ENCODE peak calls at places on chromosome 16, in seven cellular contexts. N, R, E, I, J, L and V are unnamed samples.

GRCh38 chr16:15482068-15482747 is 47.8 kb downstream of the BMERB1 start:
- DNase-seq in N (no peak), R (peak), E (no peak), I (no peak), J (peak), L (no peak), V (no peak)

GRCh38 chr16:19781196-19781595 is 63.1 kb downstream of the IQCK start:
- DNase-seq in N (no peak), R (no peak), E (no peak), I (no peak), J (no peak), L (no peak), V (no peak)

GRCh38 chr16:82056550-82056896 is 21.5 kb downstream of the HSD17B2 start:
- DNase-seq in N (no peak), R (no peak), E (no peak), I (no peak), J (no peak), L (no peak), V (no peak)

GRCh38 chr16:14676633-14677032 is 17.5 kb downstream of the PLA2G10 start:
- DNase-seq in N (no peak), R (no peak), E (no peak), I (no peak), J (no peak), L (no peak), V (no peak)

GRCh38 chr16:46862555-46863447 is 21.4 kb upstream of the GPT2 start:
- DNase-seq in N (no peak), R (no peak), E (no peak), I (no peak), J (no peak), L (no peak), V (no peak)

GRCh38 chr16:63714876-63715275 is 1407.0 kb downstream of the CDH11 start:
- DNase-seq in N (no peak), R (no peak), E (no peak), I (no peak), J (no peak), L (no peak), V (no peak)

GRCh38 chr16:9241177-9241576 is 149.7 kb downstream of the HAPSTR1 start:
- DNase-seq in N (no peak), R (no peak), E (no peak), I (no peak), J (no peak), L (no peak), V (no peak)

GRCh38 chr16:50298591-50299507 is 32.5 kb downstream of the ADCY7 start:
- DNase-seq in N (no peak), R (no peak), E (no peak), I (no peak), J (peak), L (no peak), V (no peak)

GRCh38 chr16:81836279-81837054 is 57.4 kb downstream of the PLCG2 start:
- DNase-seq in N (no peak), R (no peak), E (no peak), I (no peak), J (no peak), L (peak), V (no peak)

GRCh38 chr16:89586853-89587252 is 11.3 kb downstream of the CPNE7 start:
- DNase-seq in N (no peak), R (no peak), E (no peak), I (no peak), J (no peak), L (no peak), V (no peak)

GRCh38 chr16:15782573-15783365 is 74.1 kb downstream of the MYH11 start:
- DNase-seq in N (no peak), R (no peak), E (no peak), I (no peak), J (no peak), L (no peak), V (no peak)

GRCh38 chr16:83675136-83675535 is 132.6 kb upstream of the HSBP1 start:
- DNase-seq in N (no peak), R (no peak), E (no peak), I (no peak), J (no peak), L (no peak), V (no peak)

GRCh38 chr16:86585821-86586611 is 7.7 kb downstream of the FOXL1 start:
- DNase-seq in N (no peak), R (peak), E (no peak), I (no peak), J (no peak), L (no peak), V (no peak)

GRCh38 chr16:10876799-10877341 is at the start of gene CIITA:
- DNase-seq in N (no peak), R (peak), E (peak), I (no peak), J (no peak), L (peak), V (no peak)

GRCh38 chr16:86424413-86424812 is 85.9 kb upstream of the FOXF1 start:
- DNase-seq in N (no peak), R (no peak), E (no peak), I (no peak), J (no peak), L (no peak), V (no peak)

GRCh38 chr16:77273-77806 is 685 bp upstream of the MPG start:
- DNase-seq in N (no peak), R (no peak), E (no peak), I (no peak), J (peak), L (peak), V (peak)

GRCh38 chr16:80620656-80621605 is 80.1 kb downstream of the DYNLRB2 start:
- DNase-seq in N (no peak), R (no peak), E (no peak), I (no peak), J (no peak), L (no peak), V (no peak)

GRCh38 chr16:54006693-54007092 is 279.9 kb downstream of the IRX3 start:
- DNase-seq in N (no peak), R (no peak), E (no peak), I (no peak), J (no peak), L (no peak), V (no peak)

GRCh38 chr16:89237733-89238132 is 20.2 kb downstream of the ZNF778 start:
- DNase-seq in N (no peak), R (no peak), E (no peak), I (no peak), J (no peak), L (no peak), V (no peak)

GRCh38 chr16:3819741-3820724 is 60.5 kb downstream of the CREBBP start:
- DNase-seq in N (peak), R (peak), E (no peak), I (no peak), J (no peak), L (no peak), V (no peak)

GRCh38 chr16:29744541-29745101 is 1.2 kb downstream of the C16orf54 start:
- DNase-seq in N (no peak), R (no peak), E (no peak), I (no peak), J (no peak), L (peak), V (no peak)

GRCh38 chr16:46932802-46933201 is 40.7 kb downstream of the DNAJA2 start:
- DNase-seq in N (no peak), R (no peak), E (no peak), I (no peak), J (no peak), L (no peak), V (no peak)

GRCh38 chr16:17223576-17223975 is 247.2 kb downstream of the XYLT1 start:
- DNase-seq in N (no peak), R (no peak), E (no peak), I (no peak), J (no peak), L (no peak), V (no peak)

GRCh38 chr16:9787717-9788116 is 394.5 kb downstream of the GRIN2A start:
- DNase-seq in N (no peak), R (no peak), E (no peak), I (no peak), J (no peak), L (no peak), V (no peak)